ENCODE peak calls at places on chromosomes 11 and 22, in six cellular contexts. M, H, K, A, D and Y are unnamed samples.

GRCh38 chr11:78657968-78658839 is 83.5 kb upstream of the NARS2 start:
- DNase-seq in M (no peak), H (no peak), K (no peak), A (no peak), D (no peak), Y (no peak)

GRCh38 chr11:85705805-85706204 is 19.8 kb upstream of the CCDC89 start:
- DNase-seq in M (no peak), H (no peak), K (peak), A (peak), D (no peak), Y (no peak)

GRCh38 chr22:49015993-49016908 is 811.4 kb downstream of the BRD1 start:
- DNase-seq in M (no peak), H (peak), K (no peak), A (no peak), D (no peak), Y (no peak)

GRCh38 chr11:10809373-10810199 is 860 bp upstream of the EIF4G2 start:
- DNase-seq in M (peak), H (no peak), K (peak), A (peak), D (peak), Y (peak)

GRCh38 chr11:131025020-131025419 is 108.7 kb upstream of the SNX19 start:
- DNase-seq in M (no peak), H (no peak), K (peak), A (peak), D (peak), Y (no peak)

GRCh38 chr11:35151241-35151640 is 12.3 kb downstream of the CD44 start:
- DNase-seq in M (no peak), H (no peak), K (no peak), A (peak), D (no peak), Y (no peak)

GRCh38 chr22:42780070-42780540 is 59.4 kb upstream of the A4GALT start:
- DNase-seq in M (peak), H (no peak), K (peak), A (peak), D (peak), Y (peak)

GRCh38 chr11:35484435-35484834 is 41.0 kb downstream of the PAMR1 start:
- DNase-seq in M (no peak), H (no peak), K (peak), A (peak), D (no peak), Y (no peak)

GRCh38 chr22:36741204-36741793 is 34.6 kb downstream of the IFT27 start:
- DNase-seq in M (peak), H (no peak), K (no peak), A (no peak), D (peak), Y (no peak)

GRCh38 chr11:8721740-8722139 is 39.1 kb downstream of the RPL27A start:
- DNase-seq in M (no peak), H (peak), K (no peak), A (peak), D (peak), Y (no peak)

GRCh38 chr11:45928535-45929215 is 6.2 kb downstream of the LARGE2 start:
- DNase-seq in M (no peak), H (peak), K (no peak), A (no peak), D (no peak), Y (no peak)

GRCh38 chr22:49624421-49625177 is 203.1 kb downstream of the BRD1 start:
- DNase-seq in M (no peak), H (peak), K (no peak), A (no peak), D (no peak), Y (no peak)

GRCh38 chr22:24066872-24067271 is 55.8 kb downstream of the CABIN1 start:
- DNase-seq in M (peak), H (peak), K (no peak), A (no peak), D (no peak), Y (peak)
- TF ChIP-seq CTCF in M (no peak), H (no peak), K (no peak), A (no peak), D (no peak), Y (no peak)

GRCh38 chr22:30612789-30613188 is 5.8 kb downstream of the TCN2 start:
- DNase-seq in M (no peak), H (no peak), K (no peak), A (no peak), D (no peak), Y (no peak)
- H3K9ac ChIP-seq in M (no peak), H (no peak), K (no peak), A (no peak), D (no peak), Y (no peak)

DNA sequence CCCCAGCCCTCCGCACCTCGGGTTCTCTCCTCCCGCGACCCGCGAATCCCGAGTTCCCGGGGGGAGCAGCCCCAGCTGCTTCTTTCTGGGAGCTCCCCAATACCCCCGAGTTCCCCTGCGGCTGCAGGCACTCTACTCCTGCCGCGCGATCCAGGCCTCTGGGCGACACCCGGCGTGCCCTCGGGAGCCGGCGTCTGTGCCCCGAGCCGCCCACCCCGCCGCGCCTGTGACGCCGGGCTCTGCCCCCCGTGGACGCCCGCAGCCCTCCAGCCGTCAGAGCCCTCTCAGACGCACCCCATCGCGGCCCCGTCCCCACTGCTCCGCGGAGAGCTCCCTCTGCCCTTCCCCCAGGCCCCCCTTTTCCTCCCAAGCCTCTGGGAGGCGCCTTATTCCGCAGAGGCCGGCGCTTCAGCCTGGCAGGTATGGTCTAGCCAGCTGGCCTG is 422 bp downstream of the GLB1L2 start:
- DNase-seq in M (no peak), H (no peak), K (no peak), A (no peak), D (peak), Y (peak)
- TF ChIP-seq CTCF in M (no peak), H (no peak), K (no peak), A (no peak), D (peak), Y (no peak)

GRCh38 chr11:70130636-70131035 is 52.5 kb downstream of the ANO1 start:
- DNase-seq in M (no peak), H (no peak), K (no peak), A (no peak), D (no peak), Y (no peak)

GRCh38 chr11:70128435-70128906 is 50.4 kb downstream of the ANO1 start:
- DNase-seq in M (no peak), H (no peak), K (no peak), A (peak), D (no peak), Y (no peak)

GRCh38 chr11:70126494-70126893 is 48.4 kb downstream of the ANO1 start:
- DNase-seq in M (no peak), H (no peak), K (no peak), A (no peak), D (no peak), Y (no peak)

GRCh38 chr11:70129051-70129592 is 51.0 kb downstream of the ANO1 start:
- DNase-seq in M (no peak), H (no peak), K (no peak), A (no peak), D (no peak), Y (no peak)

DNA sequence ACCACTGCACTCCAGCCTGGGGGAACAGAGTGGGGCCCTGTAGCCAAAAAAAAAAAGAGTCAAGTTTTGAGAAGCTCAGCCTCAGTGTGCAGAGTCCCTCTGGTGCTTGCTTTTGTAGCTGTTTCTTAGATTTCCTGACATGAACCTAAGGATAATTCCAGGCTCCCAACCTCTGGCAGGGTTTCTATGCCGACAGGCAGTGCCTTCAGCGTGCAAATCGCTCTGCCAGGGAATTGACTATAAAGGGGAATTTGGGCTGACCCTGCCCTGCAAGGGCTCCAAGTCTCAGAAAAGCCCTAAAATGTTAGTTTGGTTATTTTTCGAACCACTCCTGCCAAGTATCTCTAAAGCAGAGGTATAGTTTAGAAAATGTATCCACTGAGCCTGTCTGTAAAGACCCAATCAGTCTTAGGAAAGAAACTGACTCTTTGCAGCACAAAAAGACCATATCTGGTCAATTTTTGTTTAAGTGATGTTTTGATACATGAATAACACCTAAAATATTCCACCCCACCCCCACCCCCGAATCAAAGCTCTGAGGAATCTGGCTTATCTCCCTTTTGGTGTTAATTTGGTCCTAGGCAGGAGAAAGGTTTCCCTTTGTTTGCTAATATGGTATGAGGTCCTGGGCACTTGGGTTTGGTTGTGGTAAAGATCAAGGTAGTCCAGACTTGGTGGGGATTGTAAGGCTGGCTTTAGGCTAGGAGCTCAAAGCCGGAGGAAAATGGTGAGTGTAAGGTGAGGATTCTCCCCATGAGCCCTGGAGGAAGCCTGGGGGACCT is 49.7 kb downstream of the ANO1 start:
- DNase-seq in M (no peak), H (no peak), K (peak), A (peak), D (no peak), Y (no peak)
- H3K9ac ChIP-seq in M (no peak), H (no peak), K (peak), A (no peak), D (no peak), Y (no peak)

GRCh38 chr11:17762309-17762974 is 27.9 kb downstream of the KCNC1 start:
- DNase-seq in M (peak), H (no peak), K (no peak), A (no peak), D (no peak), Y (no peak)
- TF ChIP-seq CTCF in M (no peak), H (no peak), K (no peak), A (no peak), D (no peak), Y (no peak)

GRCh38 chr22:45502215-45503070 is at the start of gene FBLN1:
- DNase-seq in M (no peak), H (peak), K (no peak), A (peak), D (peak), Y (no peak)
- H3K9ac ChIP-seq in M (no peak), H (no peak), K (peak), A (peak), D (peak), Y (peak)

GRCh38 chr11:24155792-24156191 is 341.1 kb upstream of the LUZP2 start:
- DNase-seq in M (no peak), H (no peak), K (no peak), A (no peak), D (peak), Y (no peak)
- TF ChIP-seq CTCF in M (no peak), H (no peak), K (no peak), A (no peak), D (peak), Y (no peak)